ENCODE peak calls at places on chromosomes 3 and 15, in four cellular contexts. Q is HCT116, M is heart left ventricle, X is transverse colon. P is an unnamed sample.

GRCh38 chr3:69182588-69183299 is 60.3 kb upstream of the LMOD3 start:
- DNase-seq in Q (no peak), M (no peak), X (no peak), P (no peak)

GRCh38 chr15:40270246-40270995 is 12.4 kb downstream of the ANKRD63 start:
- DNase-seq in Q (no peak), M (no peak), X (no peak), P (no peak)

GRCh38 chr15:39299506-39300267 is 281.2 kb upstream of the THBS1 start:
- DNase-seq in Q (no peak), M (no peak), X (no peak), P (no peak)

GRCh38 chr15:81027200-81027599 is 26.5 kb downstream of the TLNRD1 start:
- DNase-seq in Q (no peak), M (no peak), X (no peak), P (no peak)

GRCh38 chr3:32428092-32429068 is 36.7 kb downstream of the CMTM7 start:
- DNase-seq in Q (no peak), M (no peak), X (no peak), P (no peak)

GRCh38 chr3:115580566-115580965 is 42.7 kb upstream of the GAP43 start:
- DNase-seq in Q (no peak), M (no peak), X (no peak), P (no peak)

GRCh38 chr3:25457642-25458419 is 29.8 kb downstream of the RARB start:
- DNase-seq in Q (no peak), M (no peak), X (no peak), P (no peak)

GRCh38 chr15:94584833-94585244 is 353.5 kb downstream of the MCTP2 start:
- DNase-seq in Q (no peak), M (no peak), X (no peak), P (no peak)

GRCh38 chr15:98722645-98723044 is 74.3 kb downstream of the IGF1R start:
- DNase-seq in Q (no peak), M (no peak), X (no peak), P (no peak)

GRCh38 chr15:72604794-72605193 is 49.7 kb upstream of the GOLGA6B start:
- DNase-seq in Q (peak), M (no peak), X (no peak), P (no peak)

GRCh38 chr15:56244811-56245576 is 1.3 kb upstream of the RFX7 start:
- DNase-seq in Q (no peak), M (peak), X (peak), P (no peak)

GRCh38 chr3:66504761-66505641 is 4.2 kb upstream of the LRIG1 start:
- DNase-seq in Q (no peak), M (no peak), X (peak), P (no peak)

GRCh38 chr3:194689493-194689901 is 3.8 kb downstream of the FAM43A start:
- DNase-seq in Q (no peak), M (peak), X (no peak), P (no peak)

GRCh38 chr3:126549861-126550487 is 8.8 kb downstream of the C3orf22 start:
- DNase-seq in Q (no peak), M (peak), X (peak), P (no peak)

GRCh38 chr3:71891483-71891882 is 106.5 kb upstream of the PROK2 start:
- DNase-seq in Q (no peak), M (no peak), X (no peak), P (no peak)

GRCh38 chr15:99989095-99989494 is 255.9 kb upstream of the LYSMD4 start:
- DNase-seq in Q (no peak), M (no peak), X (no peak), P (no peak)

GRCh38 chr3:78140866-78141658 is 1101.2 kb downstream of the ROBO2 start:
- DNase-seq in Q (no peak), M (no peak), X (no peak), P (no peak)

GRCh38 chr3:134330895-134331810 is 43.1 kb downstream of the AMOTL2 start:
- DNase-seq in Q (no peak), M (peak), X (no peak), P (no peak)

GRCh38 chr3:146160233-146160963 is 586 bp downstream of the PLOD2 start:
- DNase-seq in Q (peak), M (peak), X (peak), P (peak)

GRCh38 chr3:183911087-183911486 is 26.4 kb upstream of the PARL start:
- DNase-seq in Q (no peak), M (no peak), X (no peak), P (no peak)

GRCh38 chr3:149332227-149332765 is 1.1 kb downstream of the TM4SF18 start:
- DNase-seq in Q (no peak), M (no peak), X (no peak), P (no peak)

GRCh38 chr3:148455098-148455497 is 242.6 kb upstream of the AGTR1 start:
- DNase-seq in Q (no peak), M (no peak), X (no peak), P (no peak)

GRCh38 chr3:152192050-152192449 is 76.7 kb upstream of the MBNL1 start:
- DNase-seq in Q (no peak), M (no peak), X (no peak), P (no peak)

GRCh38 chr3:123765475-123766166 is 118.5 kb downstream of the MYLK start:
- DNase-seq in Q (no peak), M (no peak), X (no peak), P (no peak)

GRCh38 chr3:125395091-125395490 is 20.0 kb upstream of the ZNF148 start:
- DNase-seq in Q (no peak), M (no peak), X (no peak), P (no peak)

GRCh38 chr15:79853492-79854328 is 43.1 kb downstream of the MTHFS start:
- DNase-seq in Q (peak), M (peak), X (peak), P (peak)

GRCh38 chr15:75725021-75725718 is 12.5 kb upstream of the CSPG4 start:
- DNase-seq in Q (no peak), M (no peak), X (no peak), P (no peak)

GRCh38 chr15:66854012-66854965 is 152.3 kb downstream of the SMAD6 start:
- DNase-seq in Q (no peak), M (no peak), X (peak), P (no peak)

GRCh38 chr15:55254916-55255679 is 34.5 kb downstream of the RAB27A start:
- DNase-seq in Q (no peak), M (no peak), X (no peak), P (no peak)

GRCh38 chr15:25783607-25784131 is 79.5 kb downstream of the ATP10A start:
- DNase-seq in Q (no peak), M (no peak), X (no peak), P (no peak)

GRCh38 chr15:25596644-25597562 is 158.1 kb upstream of the UBE3A start:
- DNase-seq in Q (no peak), M (no peak), X (no peak), P (no peak)

GRCh38 chr3:12158387-12159226 is at the start of gene TIMP4:
- DNase-seq in Q (no peak), M (peak), X (peak), P (no peak)
- TF ChIP-seq POLR2A in Q (no peak), M (no peak), X (no peak), P (no peak)

GRCh38 chr3:167653750-167654149 is at the start of gene WDR49:
- DNase-seq in Q (no peak), M (no peak), X (no peak), P (no peak)
- TF ChIP-seq POLR2A in Q (no peak), M (no peak), X (no peak), P (no peak)

GRCh38 chr3:160027541-160028195 is 39.0 kb downstream of the IL12A start:
- DNase-seq in Q (no peak), M (no peak), X (no peak), P (no peak)
- TF ChIP-seq POLR2A in Q (no peak), M (no peak), X (no peak), P (no peak)

GRCh38 chr3:196499807-196500524 is 3.6 kb downstream of the RNF168 start:
- DNase-seq in Q (no peak), M (no peak), X (no peak), P (no peak)

GRCh38 chr3:196504556-196504955 is 988 bp upstream of the RNF168 start:
- DNase-seq in Q (no peak), M (no peak), X (no peak), P (peak)

GRCh38 chr3:196499061-196499460 is 4.5 kb downstream of the RNF168 start:
- DNase-seq in Q (no peak), M (no peak), X (no peak), P (peak)

GRCh38 chr3:196501316-196502064 is 2.1 kb downstream of the RNF168 start:
- DNase-seq in Q (no peak), M (no peak), X (peak), P (no peak)

DNA sequence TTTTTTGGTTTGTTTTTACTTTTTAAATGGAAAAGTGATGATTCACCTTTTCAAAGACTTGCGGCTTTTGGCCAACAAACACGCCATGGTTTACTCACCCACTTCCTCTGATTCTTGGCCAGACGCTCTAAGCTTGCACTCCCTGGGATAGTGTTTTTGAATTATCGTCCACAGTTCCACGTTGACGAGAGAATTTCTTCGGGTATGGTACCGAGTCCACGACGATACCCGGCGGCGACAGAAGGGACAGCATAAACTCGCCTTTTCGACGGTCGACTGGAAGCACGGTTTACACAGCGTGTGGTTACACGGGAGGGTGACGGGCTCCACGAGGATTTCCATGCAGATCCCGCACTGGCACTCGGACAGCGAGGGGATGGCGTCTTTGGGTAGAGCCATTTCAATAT is 790 bp downstream of the RNF168 start:
- DNase-seq in Q (no peak), M (peak), X (peak), P (peak)
- TF ChIP-seq POLR2A in Q (no peak), M (no peak), X (no peak), P (no peak)

DNA sequence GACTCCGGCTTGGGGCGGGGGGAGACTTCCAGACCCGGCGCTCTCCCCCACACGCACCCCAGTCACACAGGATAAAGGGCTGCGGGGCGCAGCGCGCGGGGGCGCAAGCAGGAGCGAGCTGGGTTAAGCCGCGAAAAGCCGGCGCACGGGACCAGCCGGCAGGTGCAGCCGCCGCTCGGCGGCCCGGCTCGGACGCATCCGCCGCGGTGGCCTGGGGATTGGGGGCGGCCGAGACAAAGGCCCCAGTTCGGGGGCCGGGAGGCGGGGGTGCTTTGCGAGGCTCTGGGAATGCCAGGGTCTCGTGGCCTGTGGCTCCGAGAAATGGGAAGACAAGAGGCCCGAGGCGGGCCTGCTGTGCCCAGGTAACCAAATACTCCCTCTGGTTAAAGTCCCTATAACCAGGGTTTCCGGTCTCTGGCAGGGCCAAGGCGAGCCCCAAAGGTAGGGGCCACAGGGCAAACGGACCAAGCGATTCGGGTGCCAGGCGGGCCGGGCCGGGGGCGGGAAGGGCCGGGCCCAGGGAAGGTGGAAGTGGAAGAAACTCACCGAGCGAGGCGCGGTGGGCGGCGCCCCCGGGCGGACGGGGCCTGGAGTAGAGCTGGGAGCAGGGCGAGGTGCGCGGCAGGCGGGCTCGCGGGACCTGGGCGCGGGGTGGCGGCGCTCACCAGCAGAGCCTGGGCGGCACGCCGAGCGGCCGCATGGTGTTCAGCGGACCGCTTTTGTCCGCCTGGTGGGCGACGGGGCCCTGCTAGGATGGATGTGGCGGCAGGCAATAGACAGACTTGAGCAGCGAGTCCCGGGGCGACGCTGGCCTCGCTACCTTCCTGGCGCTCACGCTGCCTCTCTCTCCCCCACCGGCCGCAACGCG is at the start of gene GATA2:
- DNase-seq in Q (no peak), M (no peak), X (no peak), P (peak)
- TF ChIP-seq POLR2A in Q (no peak), M (no peak), X (no peak), P (no peak)

DNA sequence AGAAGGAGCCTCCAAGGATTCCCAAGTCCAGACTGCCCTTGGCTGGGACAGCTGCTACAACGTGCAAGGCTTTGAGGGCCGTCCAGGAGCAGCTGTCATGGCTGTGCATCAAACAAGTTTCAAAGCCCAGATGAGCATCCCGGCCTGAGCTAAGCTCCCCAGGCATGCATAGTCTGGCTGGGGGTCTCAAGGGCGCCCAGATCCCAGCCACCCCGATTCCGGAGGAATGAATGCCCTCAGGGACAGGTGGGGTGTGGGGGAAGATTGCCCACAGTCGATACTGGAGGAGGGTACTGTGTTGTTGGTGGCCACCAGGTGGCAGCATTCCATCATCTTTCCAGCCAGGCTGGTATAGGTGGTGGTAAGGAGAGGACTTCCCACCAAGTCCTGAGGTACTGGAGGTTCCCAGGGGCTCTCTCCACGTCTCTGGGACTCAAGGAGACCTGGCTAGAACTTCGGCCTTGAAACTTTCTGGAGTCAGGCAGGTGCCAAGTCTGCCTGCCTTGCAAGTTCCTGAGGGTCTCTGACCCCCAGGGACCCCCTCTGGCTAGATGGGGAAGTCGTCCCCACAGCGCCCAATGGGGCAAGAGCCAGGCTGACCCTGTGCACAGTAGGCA is 32.8 kb downstream of the RBM5 start:
- DNase-seq in Q (peak), M (peak), X (peak), P (peak)
- TF ChIP-seq POLR2A in Q (no peak), M (no peak), X (no peak), P (no peak)

GRCh38 chr3:52536369-52537164 is at the start of gene UQCC5:
- DNase-seq in Q (peak), M (peak), X (peak), P (peak)
- TF ChIP-seq POLR2A in Q (peak), M (peak), X (peak), P (no peak)

P was measured in lower leg skin.